ENCODE peak calls at places on chromosomes 1 and 21, in nine cellular contexts. R is HuH-7.5; W is AG04449; G is lower leg skin; Y is KG1; Z is stimulated activated naive CD8-positive, alpha-beta T cell treated with anti-CD3 and anti-CD28 coated beads, Interleukin-15, amount 100 ng/mL, for 72 hours; E is Right ventricle myocardium superior; F is stomach; V is transverse colon. S is an unnamed sample.
A peak's percentile ranks its signal among the peaks of the same experiment; 100 is the strongest.

GRCh38 chr1:186482661-186483255 is 21.8 kb upstream of the PDC start:
- DNase-seq in R (no peak), W (no peak), G (peak; percentile 16), Y (peak; percentile 16), Z (peak; percentile 50), E (peak; percentile 43), F (peak; percentile 42), V (peak; percentile 25), S (peak; percentile 79)

GRCh38 chr1:15430787-15431570 is 7.3 kb upstream of the CTRC start:
- DNase-seq in R (peak; percentile 82), W (no peak), G (peak; percentile 49), Y (peak; percentile 33), Z (peak; percentile 63), E (peak; percentile 83), F (peak; percentile 82), V (peak; percentile 83), S (peak; percentile 27)

GRCh38 chr21:43206231-43207042 is 37.6 kb downstream of the CRYAA start:
- DNase-seq in R (no peak), W (no peak), G (peak; percentile 9), Y (no peak), Z (no peak), E (peak; percentile 29), F (no peak), V (no peak), S (no peak)

GRCh38 chr1:215833936-215834729 is 267.0 kb downstream of the KCTD3 start:
- DNase-seq in R (no peak), W (no peak), G (no peak), Y (no peak), Z (no peak), E (no peak), F (no peak), V (no peak), S (no peak)

GRCh38 chr1:37765937-37766664 is 1.2 kb upstream of the EPHA10 start:
- DNase-seq in R (no peak), W (no peak), G (no peak), Y (no peak), Z (peak; percentile 30), E (no peak), F (no peak), V (no peak), S (no peak)

GRCh38 chr1:51570063-51570720 is 46.7 kb upstream of the OSBPL9 start:
- DNase-seq in R (no peak), W (no peak), G (no peak), Y (peak; percentile 28), Z (no peak), E (no peak), F (no peak), V (no peak), S (no peak)

GRCh38 chr1:242139437-242139836 is 140.5 kb upstream of the MAP1LC3C start:
- DNase-seq in R (no peak), W (no peak), G (no peak), Y (peak; percentile 22), Z (no peak), E (no peak), F (no peak), V (no peak), S (no peak)

GRCh38 chr21:46124926-46125845 is 27.3 kb downstream of the COL6A2 start:
- DNase-seq in R (no peak), W (no peak), G (no peak), Y (no peak), Z (peak; percentile 6), E (peak; percentile 50), F (peak; percentile 21), V (peak; percentile 6), S (no peak)

GRCh38 chr1:245735831-245736530 is 581.2 kb downstream of the KIF26B start:
- DNase-seq in R (no peak), W (no peak), G (no peak), Y (no peak), Z (no peak), E (no peak), F (no peak), V (no peak), S (no peak)

GRCh38 chr1:13996334-13996733 is 296.3 kb downstream of the PRDM2 start:
- DNase-seq in R (no peak), W (no peak), G (no peak), Y (no peak), Z (no peak), E (no peak), F (no peak), V (no peak), S (peak; percentile 27)

GRCh38 chr1:156704930-156705320 is 458 bp downstream of the CRABP2 start:
- DNase-seq in R (no peak), W (no peak), G (no peak), Y (no peak), Z (peak; percentile 34), E (no peak), F (peak; percentile 58), V (peak; percentile 33), S (no peak)

S was measured in NT2/D1.